ENCODE peak calls at places on chromosome 12, in nine cellular contexts. Y is lung; X is transverse colon; A is activated CD4-positive, alpha-beta T cell treated with anti-CD3 and anti-CD28 coated beads, Interleukin-2, amount 50 U/mL, for 24 hours; P is aorta; V is RCC 7860; N is DMS153; D is AG08395; K is NCI-H187 treated with DMSO at 0.1 percent for 48 hours. F is an unnamed sample.

GRCh38 chr12:52232233-52232915 is 669 bp upstream of the KRT7 start:
- DNase-seq in K (no peak), D (no peak), V (no peak), A (no peak), P (peak; percentile 69), Y (no peak), N (no peak), X (no peak), F (no peak)

GRCh38 chr12:76329163-76329562 is 19.1 kb downstream of the BBS10 start:
- DNase-seq in D (peak; percentile 88), K (no peak), P (no peak), X (no peak), V (peak; percentile 92), Y (no peak), N (no peak), A (no peak), F (no peak)

GRCh38 chr12:68617160-68617926 is 6.6 kb downstream of the RAP1B start:
- DNase-seq in P (no peak), A (no peak), D (peak; percentile 26), X (no peak), N (no peak), Y (no peak), V (no peak), K (no peak), F (no peak)

GRCh38 chr12:62586850-62587249 is 120.2 kb downstream of the MON2 start:
- DNase-seq in A (no peak), K (no peak), X (no peak), D (no peak), N (no peak), V (no peak), Y (no peak), P (no peak), F (no peak)

GRCh38 chr12:77925536-77926108 is 94.9 kb downstream of the NAV3 start:
- DNase-seq in D (peak; percentile 82), K (peak; percentile 87), Y (peak; percentile 55), P (peak; percentile 77), N (peak; percentile 78), X (peak; percentile 54), A (no peak), V (peak; percentile 71), F (peak; percentile 56)

GRCh38 chr12:62785941-62786559 is 148.9 kb downstream of the PPM1H start:
- DNase-seq in K (no peak), V (peak; percentile 98), X (no peak), Y (peak; percentile 68), D (peak; percentile 70), P (no peak), A (no peak), N (peak; percentile 61), F (no peak)

GRCh38 chr12:459430-460258 is at the start of gene B4GALNT3:
- DNase-seq in X (peak; percentile 70), K (no peak), A (no peak), V (no peak), D (peak; percentile 40), N (no peak), P (peak; percentile 87), Y (peak; percentile 71), F (peak; percentile 66)

GRCh38 chr12:132729541-132730320 is 19.1 kb downstream of the PGAM5 start:
- DNase-seq in X (no peak), A (no peak), V (no peak), Y (no peak), P (no peak), N (no peak), K (no peak), D (no peak), F (no peak)

GRCh38 chr12:1920971-1921370 is 2.5 kb upstream of the CACNA2D4 start:
- DNase-seq in A (no peak), P (peak; percentile 77), N (no peak), K (no peak), V (no peak), Y (no peak), D (no peak), X (no peak), F (no peak)

GRCh38 chr12:124428136-124428791 is 133.4 kb downstream of the RFLNA start:
- DNase-seq in X (peak; percentile 39), D (peak; percentile 69), A (no peak), Y (no peak), N (no peak), P (no peak), K (no peak), V (no peak), F (no peak)

GRCh38 chr12:47033081-47033480 is 46.3 kb upstream of the PCED1B start:
- DNase-seq in N (peak; percentile 8), A (no peak), K (no peak), D (no peak), V (no peak), Y (peak; percentile 38), X (peak; percentile 20), P (no peak), F (no peak)

GRCh38 chr12:1939745-1940607 is 21.5 kb upstream of the CACNA2D4 start:
- DNase-seq in K (no peak), D (peak; percentile 86), X (peak; percentile 91), P (peak; percentile 97), N (peak; percentile 61), A (peak; percentile 84), V (peak; percentile 38), Y (peak; percentile 89), F (peak; percentile 93)

GRCh38 chr12:107634530-107634929 is 51.1 kb upstream of the PWP1 start:
- DNase-seq in Y (no peak), D (no peak), P (no peak), V (no peak), K (no peak), A (no peak), N (no peak), X (no peak), F (no peak)

GRCh38 chr12:41972196-41972994 is 172.3 kb downstream of the GXYLT1 start:
- DNase-seq in X (no peak), K (peak; percentile 59), Y (no peak), D (no peak), N (no peak), V (no peak), P (no peak), A (no peak), F (no peak)

GRCh38 chr12:66823857-66824570 is 145.1 kb upstream of the GRIP1 start:
- DNase-seq in Y (no peak), D (no peak), N (peak; percentile 68), P (no peak), A (no peak), K (no peak), V (no peak), X (no peak), F (no peak)

GRCh38 chr12:15601210-15601800 is 187.9 kb downstream of the EPS8 start:
- DNase-seq in A (no peak), P (no peak), N (no peak), Y (no peak), V (peak; percentile 69), K (no peak), D (peak; percentile 49), X (no peak), F (no peak)

GRCh38 chr12:44774815-44775411 is 101.2 kb downstream of the NELL2 start:
- DNase-seq in Y (no peak), K (no peak), V (no peak), A (peak; percentile 49), N (no peak), X (peak; percentile 29), D (no peak), P (no peak), F (no peak)

GRCh38 chr12:8589679-8590078 is 23.0 kb downstream of the AICDA start:
- DNase-seq in A (no peak), N (no peak), K (no peak), X (no peak), V (no peak), D (no peak), Y (no peak), P (no peak), F (no peak)

GRCh38 chr12:129067482-129067881 is 214.2 kb downstream of the GLT1D1 start:
- DNase-seq in Y (no peak), V (no peak), X (no peak), D (no peak), K (peak; percentile 34), N (no peak), A (no peak), P (no peak), F (no peak)

GRCh38 chr12:1619599-1619998 is 9.4 kb upstream of the WNT5B start:
- DNase-seq in N (no peak), K (no peak), A (no peak), X (peak; percentile 35), D (no peak), P (peak; percentile 81), V (no peak), Y (no peak), F (no peak)

GRCh38 chr12:107760207-107760816 is 625 bp downstream of the PRDM4 start:
- DNase-seq in Y (peak; percentile 32), A (no peak), V (no peak), K (no peak), P (peak; percentile 79), X (peak; percentile 42), D (peak; percentile 13), N (no peak), F (peak; percentile 42)

GRCh38 chr12:20451759-20452158 is 83.4 kb downstream of the PDE3A start:
- DNase-seq in D (no peak), A (no peak), P (no peak), N (no peak), Y (no peak), K (no peak), V (peak; percentile 86), X (no peak), F (no peak)

GRCh38 chr12:100862600-100863149 is 68.1 kb downstream of the ANO4 start:
- DNase-seq in K (no peak), A (no peak), P (no peak), D (no peak), X (no peak), N (no peak), Y (no peak), V (no peak), F (no peak)

GRCh38 chr12:58976146-58976545 is 55.8 kb upstream of the LRIG3 start:
- DNase-seq in P (no peak), A (no peak), X (no peak), V (no peak), D (no peak), K (no peak), Y (no peak), N (no peak), F (no peak)

GRCh38 chr12:121893901-121894540 is 5.4 kb downstream of the PSMD9 start:
- DNase-seq in X (no peak), D (peak; percentile 74), N (no peak), Y (no peak), A (no peak), V (peak; percentile 8), P (no peak), K (no peak), F (peak; percentile 57)

GRCh38 chr12:47408171-47408871 is 297.5 kb downstream of the RPAP3 start:
- DNase-seq in K (no peak), Y (peak; percentile 57), D (no peak), A (no peak), X (peak; percentile 16), V (peak; percentile 6), N (peak; percentile 69), P (no peak), F (no peak)

GRCh38 chr12:78060186-78060585 is 229.5 kb downstream of the NAV3 start:
- DNase-seq in P (no peak), N (no peak), V (peak; percentile 9), Y (no peak), K (no peak), X (no peak), D (peak; percentile 14), A (no peak), F (no peak)

GRCh38 chr12:28899951-28900350 is 249.1 kb upstream of the FAR2 start:
- DNase-seq in D (peak; percentile 77), P (no peak), N (no peak), Y (no peak), X (no peak), K (no peak), V (peak; percentile 66), A (no peak), F (no peak)

GRCh38 chr12:13256705-13257045 is 60.1 kb downstream of the EMP1 start:
- DNase-seq in Y (no peak), V (no peak), P (no peak), A (no peak), D (no peak), K (no peak), X (no peak), N (no peak), F (no peak)

GRCh38 chr12:93403988-93404803 is 26.5 kb downstream of the NUDT4 start:
- DNase-seq in V (no peak), K (no peak), P (no peak), A (no peak), X (no peak), Y (no peak), N (no peak), D (no peak), F (no peak)

GRCh38 chr12:91744613-91745012 is 401.0 kb downstream of the BTG1 start:
- DNase-seq in A (no peak), D (no peak), N (no peak), V (no peak), K (no peak), Y (no peak), X (no peak), P (no peak), F (no peak)